ENCODE peak calls at places on chromosomes 6 and 20, in eight cellular contexts. X is HCT116, R is body of pancreas, L is A549, G is adrenal gland, J is testis, M is uterus, D is stomach. Z is an unnamed sample.

GRCh38 chr6:93985953-93986352 is 566.6 kb upstream of the EPHA7 start:
- DNase-seq in D (no peak), G (no peak), J (no peak), X (no peak), L (no peak), R (no peak), M (no peak), Z (no peak)

GRCh38 chr6:77339926-77340325 is 123.4 kb downstream of the HTR1B start:
- DNase-seq in X (no peak), L (no peak), D (no peak), J (no peak), R (no peak), M (no peak), G (no peak), Z (no peak)

GRCh38 chr6:165556116-165556843 is 106.8 kb downstream of the PDE10A start:
- DNase-seq in L (peak), D (peak), X (no peak), R (no peak), J (no peak), G (no peak), M (no peak), Z (no peak)

GRCh38 chr6:114810468-114810867 is 467.6 kb upstream of the HS3ST5 start:
- DNase-seq in J (no peak), L (no peak), X (no peak), R (no peak), M (no peak), G (no peak), D (no peak), Z (no peak)

GRCh38 chr20:43032459-43032858 is 157.2 kb downstream of the PTPRT start:
- DNase-seq in L (no peak), R (no peak), M (no peak), X (no peak), J (no peak), G (no peak), D (no peak), Z (no peak)

GRCh38 chr20:63393566-63393965 is 32.4 kb upstream of the CHRNA4 start:
- DNase-seq in M (no peak), R (no peak), G (no peak), J (no peak), L (no peak), X (no peak), D (no peak), Z (no peak)

GRCh38 chr6:41182069-41183034 is 18.6 kb downstream of the TREML2 start:
- DNase-seq in R (peak), X (peak), L (peak), D (peak), M (no peak), G (peak), J (peak), Z (peak)

GRCh38 chr6:78502386-78502887 is 364.9 kb upstream of the IRAK1BP1 start:
- DNase-seq in M (no peak), X (no peak), R (no peak), G (no peak), L (no peak), J (no peak), D (no peak), Z (no peak)

GRCh38 chr6:5159162-5159561 is 74.0 kb downstream of the PPP1R3G start:
- DNase-seq in G (no peak), R (no peak), X (no peak), L (no peak), D (no peak), M (no peak), J (no peak), Z (no peak)

GRCh38 chr6:39214120-39214813 is 15.0 kb downstream of the KCNK5 start:
- DNase-seq in G (no peak), D (no peak), M (no peak), X (no peak), J (no peak), R (no peak), L (no peak), Z (no peak)
- TF ChIP-seq POLR2A in G (no peak), D (no peak), M (no peak), X (no peak), J (no peak), R (peak), L (no peak), Z (no peak)

DNA sequence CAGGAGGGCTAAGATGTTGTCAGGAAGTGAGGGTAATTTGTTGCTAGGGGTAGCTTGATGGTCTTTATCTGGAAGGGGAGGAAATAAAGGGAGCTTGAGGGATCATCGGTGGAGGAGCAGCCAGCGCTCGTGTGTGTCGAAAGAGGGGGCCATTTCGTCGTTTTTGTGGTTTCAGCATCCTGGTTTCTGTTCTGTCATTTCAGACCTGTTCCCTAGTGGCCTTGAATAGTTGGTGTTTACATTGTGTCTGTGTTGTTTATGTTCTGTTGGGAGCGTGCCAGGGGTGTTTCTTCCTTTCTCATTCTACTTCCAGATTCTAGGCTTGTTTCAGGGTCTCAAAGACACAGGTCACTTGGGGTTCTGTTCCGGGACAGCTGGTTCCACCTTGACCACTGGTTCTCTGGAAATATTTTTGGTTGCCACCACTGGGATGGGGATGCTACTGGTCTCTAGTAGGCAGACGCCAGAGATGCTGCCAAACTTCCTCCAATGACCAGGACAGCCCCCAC is 113.9 kb upstream of the NAA20 start:
- DNase-seq in X (no peak), G (peak), D (peak), R (no peak), L (peak), J (peak), M (no peak), Z (peak)
- TF ChIP-seq CTCF in X (no peak), G (no peak), D (no peak), R (peak), L (no peak), J (no peak), M (peak), Z (peak)

GRCh38 chr6:30554404-30554803 is 1.9 kb downstream of the GNL1 start:
- DNase-seq in G (no peak), D (no peak), J (no peak), R (no peak), M (no peak), X (no peak), L (no peak), Z (no peak)
- H3K4me3 ChIP-seq in G (no peak), D (no peak), J (no peak), R (no peak), M (no peak), X (peak), L (no peak), Z (no peak)

DNA sequence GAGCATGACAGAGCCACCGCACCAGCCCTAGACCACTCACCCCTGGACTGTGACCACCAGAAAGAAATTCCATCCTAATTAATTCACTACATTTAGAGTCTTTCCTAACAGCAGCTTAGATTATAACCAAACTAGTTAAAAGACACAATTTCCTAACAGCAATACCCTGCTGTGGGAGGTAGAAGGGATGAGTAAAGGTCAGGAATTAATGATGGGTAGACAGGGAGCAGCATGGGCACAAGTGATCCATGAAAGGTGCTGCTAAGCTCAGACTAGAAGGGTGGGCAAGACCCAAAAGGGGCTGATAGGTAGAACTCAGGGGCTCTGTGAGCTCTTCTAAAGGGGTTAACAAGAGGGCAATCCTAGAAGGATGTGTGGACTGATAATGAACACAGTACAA is 188.5 kb upstream of the FOXQ1 start:
- DNase-seq in M (no peak), X (no peak), G (no peak), J (no peak), D (no peak), R (no peak), L (no peak), Z (no peak)
- TF ChIP-seq POLR2A in M (no peak), X (no peak), G (no peak), J (no peak), D (no peak), R (no peak), L (no peak), Z (no peak)

GRCh38 chr20:57801581-57801980 is 91.8 kb upstream of the PMEPA1 start:
- DNase-seq in M (no peak), X (no peak), D (no peak), L (no peak), R (no peak), J (no peak), G (no peak), Z (no peak)

GRCh38 chr20:57804470-57805250 is 94.8 kb upstream of the PMEPA1 start:
- DNase-seq in L (no peak), J (no peak), G (no peak), X (no peak), M (no peak), D (no peak), R (no peak), Z (no peak)

GRCh38 chr20:57805784-57806183 is 96.0 kb upstream of the PMEPA1 start:
- DNase-seq in D (no peak), J (no peak), X (no peak), L (no peak), G (no peak), M (no peak), R (no peak), Z (no peak)

GRCh38 chr20:57802877-57803717 is 93.3 kb upstream of the PMEPA1 start:
- DNase-seq in G (no peak), D (no peak), R (no peak), J (no peak), X (no peak), M (no peak), L (no peak), Z (no peak)

GRCh38 chr20:57803718-57804005 is 93.8 kb upstream of the PMEPA1 start:
- DNase-seq in M (no peak), G (no peak), X (no peak), D (no peak), L (no peak), R (no peak), J (no peak), Z (no peak)
- TF ChIP-seq CTCF in M (no peak), G (no peak), X (no peak), D (no peak), L (no peak), R (no peak), J (no peak), Z (no peak)

GRCh38 chr6:139236105-139236504 is 55.7 kb downstream of the TXLNB start:
- DNase-seq in X (no peak), L (no peak), R (no peak), J (no peak), G (no peak), M (no peak), D (no peak), Z (no peak)
- H3K4me3 ChIP-seq in X (no peak), L (no peak), R (no peak), J (no peak), G (no peak), M (no peak), D (no peak), Z (no peak)

GRCh38 chr20:2657241-2657640 is 4.8 kb downstream of the NOP56 start:
- DNase-seq in G (no peak), X (no peak), M (no peak), D (no peak), J (no peak), R (no peak), L (no peak), Z (no peak)
- TF ChIP-seq POLR2A in G (no peak), X (no peak), M (no peak), D (no peak), J (no peak), R (no peak), L (no peak), Z (no peak)

Z was measured in lower leg skin.